ENCODE peak calls at places on chromosomes 7 and 10, in ten cellular contexts. D, M, G, N, S, V, J, U, K and Y are unnamed samples.

GRCh38 chr10:117449636-117450035 is 74.4 kb upstream of the PDZD8 start:
- DNase-seq in D (no peak), M (no peak), G (no peak), N (no peak), S (no peak), V (no peak), J (no peak), U (no peak), K (peak), Y (no peak)

GRCh38 chr10:30999084-30999712 is 32.5 kb downstream of the ZNF438 start:
- DNase-seq in D (peak), M (no peak), G (peak), N (no peak), S (no peak), V (peak), J (no peak), U (no peak), K (no peak), Y (no peak)

GRCh38 chr7:127251458-127252379 is 1.0 kb downstream of the GRM8 start:
- DNase-seq in D (no peak), M (peak), G (no peak), N (peak), S (peak), V (no peak), J (no peak), U (peak), K (no peak), Y (no peak)

GRCh38 chr10:132363921-132364593 is 32.1 kb downstream of the LRRC27 start:
- DNase-seq in D (no peak), M (no peak), G (peak), N (no peak), S (no peak), V (no peak), J (no peak), U (peak), K (no peak), Y (no peak)

GRCh38 chr10:34544400-34544799 is 270.7 kb downstream of the PARD3 start:
- DNase-seq in D (no peak), M (no peak), G (no peak), N (no peak), S (no peak), V (no peak), J (no peak), U (no peak), K (no peak), Y (no peak)

GRCh38 chr7:102077081-102077480 is 209.6 kb upstream of the SH2B2 start:
- DNase-seq in D (no peak), M (no peak), G (no peak), N (no peak), S (no peak), V (no peak), J (no peak), U (peak), K (no peak), Y (no peak)

GRCh38 chr7:35839860-35840854 is 39.3 kb downstream of the SEPTIN7 start:
- DNase-seq in D (peak), M (no peak), G (peak), N (no peak), S (no peak), V (peak), J (no peak), U (no peak), K (no peak), Y (no peak)

GRCh38 chr7:131210618-131211017 is 117.1 kb upstream of the MKLN1 start:
- DNase-seq in D (no peak), M (no peak), G (no peak), N (no peak), S (no peak), V (no peak), J (no peak), U (no peak), K (no peak), Y (no peak)

GRCh38 chr7:129438839-129439640 is 4.8 kb downstream of the STRIP2 start:
- DNase-seq in D (peak), M (no peak), G (peak), N (no peak), S (no peak), V (peak), J (no peak), U (no peak), K (peak), Y (no peak)

GRCh38 chr7:147586526-147586925 is 1004.0 kb upstream of the C7orf33 start:
- DNase-seq in D (no peak), M (no peak), G (peak), N (no peak), S (no peak), V (no peak), J (no peak), U (no peak), K (no peak), Y (no peak)

GRCh38 chr7:83693281-83693680 is 44.3 kb upstream of the SEMA3E start:
- DNase-seq in D (no peak), M (no peak), G (no peak), N (no peak), S (no peak), V (no peak), J (no peak), U (no peak), K (no peak), Y (no peak)

GRCh38 chr10:22321156-22321711 is 335 bp downstream of the BMI1 start:
- DNase-seq in D (peak), M (peak), G (peak), N (peak), S (peak), V (peak), J (no peak), U (peak), K (peak), Y (peak)

GRCh38 chr7:128791968-128792319 is at the start of gene CCDC136:
- DNase-seq in D (peak), M (no peak), G (no peak), N (no peak), S (no peak), V (no peak), J (no peak), U (no peak), K (no peak), Y (no peak)

GRCh38 chr10:69466689-69467088 is 15.4 kb downstream of the TSPAN15 start:
- DNase-seq in D (no peak), M (no peak), G (no peak), N (no peak), S (no peak), V (no peak), J (no peak), U (no peak), K (no peak), Y (no peak)

GRCh38 chr10:124612611-124613498 is 131.3 kb downstream of the FAM53B start:
- DNase-seq in D (peak), M (no peak), G (peak), N (no peak), S (no peak), V (peak), J (no peak), U (peak), K (peak), Y (no peak)

GRCh38 chr10:35739998-35740397 is 97.9 kb upstream of the FZD8 start:
- DNase-seq in D (peak), M (no peak), G (peak), N (no peak), S (no peak), V (peak), J (no peak), U (no peak), K (no peak), Y (no peak)

GRCh38 chr10:131242007-131242406 is 69.5 kb downstream of the TCERG1L start:
- DNase-seq in D (no peak), M (peak), G (no peak), N (peak), S (no peak), V (no peak), J (no peak), U (no peak), K (no peak), Y (peak)

GRCh38 chr10:108956149-108956548 is 967.2 kb downstream of the XPNPEP1 start:
- DNase-seq in D (no peak), M (no peak), G (peak), N (no peak), S (no peak), V (no peak), J (no peak), U (no peak), K (no peak), Y (no peak)

GRCh38 chr7:69868921-69869320 is 270.6 kb downstream of the AUTS2 start:
- DNase-seq in D (no peak), M (no peak), G (peak), N (no peak), S (no peak), V (peak), J (no peak), U (no peak), K (no peak), Y (no peak)

DNA sequence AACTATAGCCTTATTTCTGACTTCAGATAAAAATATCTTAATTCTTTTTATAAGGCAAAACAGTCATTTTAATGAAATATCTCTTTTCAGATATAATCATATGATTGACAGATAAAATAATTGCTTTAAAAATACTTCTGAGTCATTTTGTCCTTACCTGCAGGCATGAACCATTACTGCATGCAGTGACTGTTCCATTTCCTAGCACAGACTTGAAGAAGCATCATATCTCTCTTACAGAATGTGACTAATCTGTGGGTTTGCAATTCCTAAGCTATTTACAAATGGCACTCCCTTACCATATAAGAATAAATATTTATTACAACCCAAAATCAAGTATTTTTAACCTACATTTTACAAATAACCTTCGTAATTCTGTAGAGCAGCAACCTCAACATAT is 120.7 kb downstream of the SRPK2 start:
- DNase-seq in D (peak), M (no peak), G (peak), N (no peak), S (no peak), V (peak), J (no peak), U (peak), K (no peak), Y (no peak)
- TF ChIP-seq CTCF in D (no peak), M (no peak), G (no peak), N (no peak), S (no peak), V (no peak), J (no peak), U (no peak), K (no peak), Y (no peak)

DNA sequence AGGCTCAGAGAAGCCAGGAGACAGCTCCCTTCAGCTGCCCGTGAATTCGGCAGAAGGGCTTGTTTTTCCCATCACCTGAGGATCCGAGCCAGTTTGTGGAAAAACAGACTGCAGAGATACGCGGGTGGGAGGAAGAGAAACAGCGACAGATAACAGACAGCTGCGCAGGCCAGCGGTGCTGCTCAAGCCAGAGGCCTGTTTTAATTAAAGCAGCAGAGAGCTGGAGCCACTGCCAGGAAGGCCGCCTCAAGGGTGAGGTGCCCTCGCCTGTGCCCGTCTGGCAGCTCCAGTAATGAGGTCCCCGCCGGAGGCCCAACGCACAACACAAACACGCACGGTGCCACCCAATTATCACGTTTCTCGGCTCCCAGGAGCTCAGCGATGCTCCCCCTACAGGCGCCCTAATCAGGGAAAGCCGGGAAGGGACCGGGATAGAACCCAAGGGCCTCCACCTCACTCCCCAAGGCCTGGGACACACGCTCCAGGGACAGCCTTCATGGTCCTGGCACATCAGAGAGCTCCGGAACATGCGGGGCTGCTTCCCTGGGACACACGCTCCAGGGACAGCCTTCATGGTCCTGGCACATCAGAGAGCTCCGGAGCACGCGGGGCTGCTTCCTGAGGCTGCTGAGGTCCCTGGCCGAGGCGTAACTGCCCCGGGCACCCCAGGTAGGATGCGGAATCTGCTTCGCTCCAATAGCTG is 60.6 kb upstream of the DNAAF5 start:
- DNase-seq in D (no peak), M (no peak), G (peak), N (no peak), S (no peak), V (peak), J (no peak), U (no peak), K (no peak), Y (no peak)
- TF ChIP-seq CTCF in D (no peak), M (no peak), G (peak), N (no peak), S (no peak), V (peak), J (no peak), U (no peak), K (no peak), Y (no peak)

DNA sequence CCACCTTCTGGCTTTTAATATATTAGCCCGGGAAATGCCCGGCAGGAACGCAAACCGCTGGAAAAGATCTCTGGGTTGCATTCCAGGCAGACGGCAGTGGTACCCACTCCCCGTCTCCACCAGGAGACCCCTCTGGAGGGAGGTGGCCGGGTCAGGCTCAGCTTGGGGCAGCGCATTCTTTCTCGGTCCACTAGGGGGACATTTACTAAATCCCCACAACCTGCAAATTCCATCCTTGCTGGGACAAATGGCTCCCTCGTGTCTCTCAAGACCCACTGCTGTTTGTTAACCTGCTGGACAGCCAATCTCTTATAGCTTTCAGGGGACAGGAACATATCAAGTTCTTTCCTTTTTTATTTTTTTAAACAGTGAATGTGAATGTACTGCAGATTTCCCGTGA is 45.8 kb upstream of the CARD11 start:
- DNase-seq in D (peak), M (no peak), G (peak), N (peak), S (no peak), V (peak), J (no peak), U (peak), K (peak), Y (peak)
- TF ChIP-seq CTCF in D (no peak), M (peak), G (peak), N (peak), S (no peak), V (peak), J (no peak), U (peak), K (peak), Y (peak)

GRCh38 chr7:12685550-12685949 is 1.9 kb upstream of the ARL4A start:
- DNase-seq in D (peak), M (no peak), G (peak), N (peak), S (no peak), V (peak), J (no peak), U (peak), K (peak), Y (peak)

GRCh38 chr7:12684733-12685132 is 2.7 kb upstream of the ARL4A start:
- DNase-seq in D (no peak), M (no peak), G (no peak), N (no peak), S (no peak), V (no peak), J (no peak), U (peak), K (no peak), Y (no peak)

GRCh38 chr7:12684186-12684585 is 3.2 kb upstream of the ARL4A start:
- DNase-seq in D (no peak), M (no peak), G (no peak), N (no peak), S (no peak), V (no peak), J (no peak), U (no peak), K (no peak), Y (no peak)

GRCh38 chr7:12686234-12686893 is 1.1 kb upstream of the ARL4A start:
- DNase-seq in D (peak), M (peak), G (peak), N (peak), S (peak), V (peak), J (peak), U (peak), K (peak), Y (peak)

DNA sequence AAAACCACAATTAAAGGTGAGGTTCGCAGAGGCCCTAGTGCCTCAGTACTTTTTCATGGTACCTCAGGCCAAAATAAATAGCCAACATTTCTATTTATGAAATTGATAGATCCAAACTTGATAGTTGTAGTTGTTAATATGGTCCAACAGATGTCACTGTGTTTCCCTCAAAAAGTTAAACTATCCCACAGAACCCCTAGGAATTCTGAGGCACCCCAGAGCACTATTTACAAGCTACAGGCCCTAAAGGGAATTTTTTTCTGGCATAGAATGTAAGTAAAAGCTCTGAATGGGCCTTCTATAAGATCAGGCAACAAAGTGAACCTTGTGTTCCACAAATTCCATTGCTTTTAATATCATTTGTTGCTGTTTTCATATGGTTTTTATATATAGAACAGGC is 3.8 kb upstream of the ARL4A start:
- DNase-seq in D (peak), M (no peak), G (peak), N (no peak), S (no peak), V (peak), J (no peak), U (no peak), K (no peak), Y (no peak)
- TF ChIP-seq CTCF in D (peak), M (peak), G (peak), N (peak), S (no peak), V (peak), J (no peak), U (no peak), K (no peak), Y (peak)

GRCh38 chr10:13201132-13201531 is 33.0 kb downstream of the UCMA start:
- DNase-seq in D (peak), M (no peak), G (no peak), N (no peak), S (no peak), V (no peak), J (no peak), U (no peak), K (no peak), Y (no peak)

GRCh38 chr10:13206091-13206490 is 28.1 kb downstream of the UCMA start:
- DNase-seq in D (no peak), M (no peak), G (no peak), N (no peak), S (no peak), V (no peak), J (no peak), U (no peak), K (no peak), Y (no peak)

DNA sequence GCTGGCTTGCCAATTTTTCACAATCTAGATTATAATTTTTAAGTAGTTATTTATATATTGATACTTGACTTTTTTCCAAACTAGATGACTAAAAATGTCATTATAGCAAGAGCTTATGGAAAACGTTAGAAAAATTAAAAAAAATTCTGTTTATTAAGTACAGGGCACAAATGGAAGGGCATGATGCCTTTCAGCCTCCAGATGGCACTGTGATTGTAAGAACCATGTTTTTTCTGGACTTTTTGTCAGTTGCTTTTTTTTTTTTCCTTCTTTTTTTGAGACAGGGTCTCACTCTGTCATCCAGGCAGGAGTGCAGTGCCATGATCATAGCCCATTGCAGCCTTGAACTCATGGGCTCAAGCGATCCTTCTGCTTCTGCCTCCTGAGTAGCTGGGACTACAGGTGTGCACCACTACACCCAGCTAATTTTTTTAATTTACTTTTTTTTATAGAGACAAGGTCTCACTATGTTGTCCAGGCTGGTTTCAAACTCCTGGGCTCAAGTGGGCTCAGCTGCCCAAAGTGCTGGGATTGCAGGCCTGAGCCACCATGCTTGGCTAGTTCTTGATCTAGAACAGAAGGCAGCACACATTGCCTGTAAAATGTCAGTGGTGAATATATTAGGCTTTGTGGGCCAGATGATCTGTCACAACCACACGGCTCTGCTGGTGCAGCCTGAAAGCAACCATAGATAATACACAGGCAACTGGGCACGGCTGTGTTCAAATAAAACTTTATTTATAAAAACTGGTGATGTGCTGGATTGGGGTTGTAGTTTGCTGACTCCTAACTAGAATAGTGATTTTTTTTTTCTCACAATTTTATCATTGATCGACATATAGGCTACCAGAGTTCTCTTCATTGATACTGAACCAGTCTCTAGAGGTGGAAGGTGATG is 27.4 kb downstream of the UCMA start:
- DNase-seq in D (peak), M (no peak), G (peak), N (no peak), S (no peak), V (peak), J (no peak), U (peak), K (no peak), Y (no peak)
- TF ChIP-seq CTCF in D (peak), M (peak), G (peak), N (peak), S (no peak), V (peak), J (peak), U (peak), K (no peak), Y (peak)

GRCh38 chr7:137289101-137289500 is 54.4 kb downstream of the PTN start:
- DNase-seq in D (no peak), M (no peak), G (no peak), N (no peak), S (no peak), V (no peak), J (no peak), U (no peak), K (no peak), Y (no peak)

GRCh38 chr7:137282043-137282442 is 61.5 kb downstream of the PTN start:
- DNase-seq in D (peak), M (no peak), G (no peak), N (no peak), S (no peak), V (no peak), J (no peak), U (no peak), K (no peak), Y (no peak)

GRCh38 chr7:137283147-137283546 is 60.4 kb downstream of the PTN start:
- DNase-seq in D (no peak), M (no peak), G (no peak), N (no peak), S (no peak), V (no peak), J (no peak), U (no peak), K (no peak), Y (no peak)

DNA sequence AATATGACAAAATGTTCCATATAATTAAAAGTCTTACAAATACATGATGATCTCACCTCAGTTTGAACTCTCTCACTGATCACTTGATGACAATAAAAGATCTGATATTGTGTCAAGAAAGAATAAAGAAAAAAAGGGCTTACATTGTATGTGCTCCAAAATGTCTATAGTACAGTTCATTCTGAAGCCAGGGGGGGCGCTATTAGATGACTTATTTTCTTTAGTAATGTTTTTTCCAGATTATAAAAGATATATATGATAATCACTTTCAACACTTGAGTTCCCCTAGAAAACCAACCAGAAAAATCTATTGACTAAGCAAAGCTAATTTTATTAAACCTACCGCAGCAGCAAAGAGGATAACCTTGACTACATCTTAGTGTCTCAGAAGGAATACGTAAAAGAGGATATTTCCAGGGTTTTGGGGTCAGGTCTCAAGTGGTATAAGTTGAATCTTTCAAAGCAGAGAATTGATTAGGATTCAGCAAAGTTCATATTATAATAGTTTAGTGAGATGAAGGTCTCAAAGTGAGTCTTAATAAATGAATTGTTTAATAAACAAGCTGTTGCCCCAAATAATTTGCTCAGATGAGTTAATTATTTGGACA is 55.8 kb downstream of the PTN start:
- DNase-seq in D (peak), M (no peak), G (peak), N (no peak), S (no peak), V (peak), J (no peak), U (no peak), K (peak), Y (no peak)
- TF ChIP-seq CTCF in D (peak), M (peak), G (peak), N (peak), S (no peak), V (peak), J (no peak), U (peak), K (no peak), Y (peak)